ENCODE peak calls at places on chromosomes 16 and 17, in seven cellular contexts. U is ovary, B is tibial nerve, R is HepG2, G is upper lobe of left lung, K is suprapubic skin, Y is transverse colon. D is an unnamed sample.

GRCh38 chr17:16282522-16282921 is 65.5 kb downstream of the PIGL start:
- DNase-seq in U (no peak), B (no peak), R (no peak), G (no peak), K (no peak), Y (no peak), D (no peak)

GRCh38 chr17:10702574-10702973 is 5.2 kb downstream of the ADPRM start:
- DNase-seq in U (no peak), B (no peak), R (no peak), G (no peak), K (no peak), Y (no peak), D (no peak)

GRCh38 chr17:77619326-77619725 is 339.2 kb upstream of the TNRC6C start:
- DNase-seq in U (no peak), B (no peak), R (no peak), G (no peak), K (no peak), Y (no peak), D (no peak)

GRCh38 chr17:50213026-50214015 is 11.9 kb upstream of the COL1A1 start:
- DNase-seq in U (peak), B (no peak), R (peak), G (no peak), K (no peak), Y (no peak), D (peak)

GRCh38 chr16:82072313-82072712 is 37.3 kb downstream of the HSD17B2 start:
- DNase-seq in U (no peak), B (no peak), R (no peak), G (no peak), K (no peak), Y (no peak), D (no peak)

GRCh38 chr17:15782809-15783208 is 50.7 kb downstream of the TBC1D26 start:
- DNase-seq in U (peak), B (peak), R (no peak), G (peak), K (no peak), Y (peak), D (no peak)

GRCh38 chr17:38476549-38476948 is 48.3 kb downstream of the ARHGAP23 start:
- DNase-seq in U (no peak), B (no peak), R (no peak), G (no peak), K (no peak), Y (no peak), D (no peak)

GRCh38 chr17:10151667-10152496 is 46.5 kb downstream of the GAS7 start:
- DNase-seq in U (no peak), B (peak), R (no peak), G (peak), K (no peak), Y (peak), D (no peak)

GRCh38 chr16:81873843-81874752 is 95.0 kb downstream of the PLCG2 start:
- DNase-seq in U (no peak), B (peak), R (peak), G (peak), K (no peak), Y (peak), D (peak)

GRCh38 chr17:49551221-49552069 is 24.2 kb upstream of the NXPH3 start:
- DNase-seq in U (no peak), B (no peak), R (no peak), G (no peak), K (peak), Y (no peak), D (no peak)

GRCh38 chr17:70636517-70637133 is 467.3 kb downstream of the KCNJ2 start:
- DNase-seq in U (no peak), B (peak), R (peak), G (no peak), K (no peak), Y (no peak), D (peak)

GRCh38 chr17:67056746-67057490 is 12.6 kb downstream of the CACNG1 start:
- DNase-seq in U (no peak), B (no peak), R (no peak), G (no peak), K (peak), Y (no peak), D (no peak)

GRCh38 chr17:81523139-81524062 is 4.8 kb upstream of the FSCN2 start:
- DNase-seq in U (no peak), B (no peak), R (peak), G (no peak), K (no peak), Y (no peak), D (peak)
- TF ChIP-seq EP300 in U (no peak), B (no peak), R (no peak), G (no peak), K (no peak), Y (no peak), D (no peak)

GRCh38 chr16:48603647-48604376 is 6.2 kb downstream of the N4BP1 start:
- DNase-seq in U (no peak), B (no peak), R (no peak), G (no peak), K (no peak), Y (peak), D (no peak)

GRCh38 chr16:48608452-48608851 is 1.5 kb downstream of the N4BP1 start:
- DNase-seq in U (no peak), B (no peak), R (no peak), G (no peak), K (no peak), Y (no peak), D (no peak)

GRCh38 chr16:48602357-48603014 is 7.5 kb downstream of the N4BP1 start:
- DNase-seq in U (no peak), B (no peak), R (no peak), G (no peak), K (no peak), Y (no peak), D (no peak)

GRCh38 chr16:48607056-48607825 is 2.7 kb downstream of the N4BP1 start:
- DNase-seq in U (no peak), B (no peak), R (no peak), G (peak), K (no peak), Y (peak), D (no peak)

DNA sequence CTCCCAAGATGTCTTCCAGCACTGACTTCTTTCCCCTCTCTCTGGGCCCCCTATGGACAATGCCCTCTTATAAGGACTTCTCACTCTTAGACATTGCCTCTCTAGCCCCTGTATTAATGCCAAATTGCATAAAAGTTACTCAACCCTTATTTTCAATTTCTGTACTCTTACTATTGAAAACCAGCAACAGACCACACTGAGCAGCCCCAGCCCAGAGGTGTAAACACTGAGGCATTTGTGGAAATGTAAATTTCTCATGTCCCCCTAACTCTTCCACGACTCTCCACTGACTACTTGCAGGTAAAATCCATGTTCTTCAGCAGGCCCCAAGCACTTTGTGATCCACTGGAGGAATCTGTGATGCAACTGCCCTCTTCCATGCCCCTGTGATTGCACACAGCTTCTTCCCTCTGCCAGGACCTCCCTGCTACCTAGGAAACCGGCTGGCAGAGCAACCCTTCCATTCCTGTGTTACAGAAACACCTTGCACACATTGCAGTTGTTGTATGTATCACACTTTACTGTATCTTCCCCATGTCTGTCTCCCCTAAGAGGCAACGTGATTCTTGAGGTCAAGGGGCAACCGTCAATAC is 4.4 kb downstream of the N4BP1 start:
- DNase-seq in U (no peak), B (no peak), R (no peak), G (peak), K (no peak), Y (no peak), D (no peak)
- H3K4me3 ChIP-seq in U (no peak), B (no peak), R (no peak), G (no peak), K (no peak), Y (no peak), D (no peak)

GRCh38 chr16:89828199-89828869 is at the start of gene SPIRE2:
- DNase-seq in U (peak), B (peak), R (no peak), G (peak), K (no peak), Y (peak), D (peak)
- TF ChIP-seq EP300 in U (no peak), B (no peak), R (no peak), G (no peak), K (no peak), Y (no peak), D (no peak)

DNA sequence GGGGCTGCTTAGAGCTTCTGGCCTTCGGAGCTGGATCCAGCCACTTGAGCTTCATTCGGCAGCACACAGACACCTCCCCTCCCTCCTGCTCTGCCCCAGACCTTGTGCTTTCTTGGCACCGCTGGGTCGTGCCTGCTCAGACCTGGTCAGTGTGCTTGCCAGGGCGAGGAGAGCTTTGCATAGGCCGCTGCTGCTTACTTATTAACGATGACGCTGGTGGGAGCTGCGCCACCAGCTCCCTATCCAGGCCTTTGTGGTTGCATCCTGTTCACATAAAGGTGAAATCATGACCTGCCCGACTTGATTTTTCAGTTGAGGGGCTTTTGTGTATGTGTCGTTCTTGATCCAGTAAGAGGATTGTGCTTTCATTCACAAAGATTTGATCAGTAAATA is 101.1 kb downstream of the MSI2 start:
- DNase-seq in U (peak), B (no peak), R (no peak), G (peak), K (no peak), Y (peak), D (no peak)
- H3K4me3 ChIP-seq in U (no peak), B (no peak), R (no peak), G (peak), K (no peak), Y (no peak), D (no peak)

GRCh38 chr17:74443516-74444296 is 11.8 kb downstream of the GPRC5C start:
- DNase-seq in U (peak), B (no peak), R (no peak), G (no peak), K (no peak), Y (peak), D (no peak)

GRCh38 chr17:74442291-74442669 is 10.4 kb downstream of the GPRC5C start:
- DNase-seq in U (no peak), B (no peak), R (no peak), G (no peak), K (no peak), Y (no peak), D (no peak)

GRCh38 chr17:74441537-74441936 is 9.6 kb downstream of the GPRC5C start:
- DNase-seq in U (no peak), B (no peak), R (no peak), G (no peak), K (no peak), Y (no peak), D (no peak)

GRCh38 chr17:74444406-74444805 is 12.5 kb downstream of the GPRC5C start:
- DNase-seq in U (peak), B (peak), R (no peak), G (peak), K (no peak), Y (no peak), D (no peak)

DNA sequence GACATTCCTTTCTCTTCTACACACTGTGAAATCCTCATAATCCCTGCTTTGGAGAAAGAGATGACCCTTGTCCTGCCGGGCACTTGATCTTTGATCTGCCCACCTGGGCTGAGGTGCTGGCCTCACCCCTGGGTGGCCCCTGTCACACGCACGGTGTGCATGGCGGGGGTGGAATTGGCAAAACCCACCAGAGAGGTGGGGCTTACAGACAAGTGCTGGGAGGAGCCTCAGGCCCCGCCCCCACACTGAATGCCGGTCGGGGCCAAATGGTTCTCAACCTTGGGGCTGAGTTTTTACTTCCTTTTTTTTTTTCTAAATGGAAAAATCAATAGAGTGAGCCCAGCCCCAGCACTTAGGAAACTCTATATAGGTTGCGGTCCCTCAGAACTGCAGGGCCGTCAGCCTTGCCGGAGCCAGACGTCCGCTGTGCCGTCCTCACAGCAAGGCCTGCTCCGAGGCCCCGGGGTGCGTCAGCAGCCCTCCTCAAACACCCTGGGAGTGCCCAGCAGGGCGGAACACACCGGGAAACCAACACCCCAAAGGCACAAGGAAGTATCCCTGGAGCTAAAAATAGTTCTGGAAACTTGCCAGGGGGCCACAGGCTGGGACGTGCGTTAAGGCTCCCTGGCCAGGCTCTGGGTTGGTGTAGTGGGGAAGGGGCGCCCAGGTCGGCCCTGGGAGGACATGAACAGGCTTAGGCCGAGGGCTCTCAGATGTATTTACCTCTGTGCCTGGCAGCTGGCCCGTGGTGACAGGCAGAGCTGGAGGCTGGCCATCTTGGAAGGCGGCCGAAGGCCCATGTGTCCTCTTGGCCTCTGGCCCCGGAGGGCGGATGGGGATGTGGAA is 11.0 kb downstream of the GPRC5C start:
- DNase-seq in U (peak), B (peak), R (peak), G (peak), K (peak), Y (peak), D (peak)
- TF ChIP-seq EP300 in U (peak), B (peak), R (peak), G (no peak), K (no peak), Y (no peak), D (no peak)

GRCh38 chr16:49093939-49094338 is 187.7 kb downstream of the CBLN1 start:
- DNase-seq in U (no peak), B (no peak), R (no peak), G (no peak), K (no peak), Y (no peak), D (no peak)
- H3K4me3 ChIP-seq in U (no peak), B (no peak), R (no peak), G (no peak), K (no peak), Y (no peak), D (no peak)

GRCh38 chr17:76264425-76264754 is 758 bp upstream of the UBALD2 start:
- DNase-seq in U (no peak), B (no peak), R (no peak), G (no peak), K (no peak), Y (no peak), D (no peak)

GRCh38 chr17:76265624-76266243 is 586 bp downstream of the UBALD2 start:
- DNase-seq in U (peak), B (no peak), R (no peak), G (peak), K (no peak), Y (peak), D (peak)

GRCh38 chr17:76263896-76264295 is 1.3 kb upstream of the UBALD2 start:
- DNase-seq in U (no peak), B (no peak), R (no peak), G (no peak), K (no peak), Y (no peak), D (no peak)

GRCh38 chr17:76266244-76266938 is 1.2 kb downstream of the UBALD2 start:
- DNase-seq in U (no peak), B (no peak), R (peak), G (peak), K (no peak), Y (peak), D (no peak)

GRCh38 chr17:76264755-76265623 is at the start of gene UBALD2:
- DNase-seq in U (peak), B (peak), R (peak), G (peak), K (peak), Y (peak), D (peak)
- TF ChIP-seq EP300 in U (no peak), B (peak), R (peak), G (no peak), K (no peak), Y (no peak), D (peak)

DNA sequence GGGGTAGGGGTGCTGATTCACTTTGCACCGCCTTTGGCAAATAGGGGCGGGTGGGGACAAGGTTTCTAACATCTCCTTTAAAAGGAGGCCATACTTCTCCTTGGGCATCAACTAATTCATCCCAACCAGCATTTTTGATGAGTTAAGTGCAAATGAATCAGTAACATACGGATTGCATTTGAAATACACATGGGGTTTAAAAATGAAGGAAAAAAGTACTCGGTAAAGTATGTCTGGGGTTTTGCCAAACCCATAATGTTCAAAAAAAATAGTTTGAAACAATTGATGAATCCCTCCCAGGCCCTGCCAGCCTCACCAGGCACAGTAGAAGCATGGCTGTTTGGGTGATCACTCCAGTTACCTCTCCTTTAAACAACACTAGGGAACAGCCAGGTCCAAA is 107.1 kb downstream of the ANKFN1 start:
- DNase-seq in U (no peak), B (no peak), R (no peak), G (no peak), K (no peak), Y (no peak), D (no peak)
- H3K4me3 ChIP-seq in U (no peak), B (no peak), R (no peak), G (no peak), K (no peak), Y (no peak), D (no peak)

GRCh38 chr17:79568661-79569060 is 42.2 kb downstream of the RBFOX3 start:
- DNase-seq in U (no peak), B (no peak), R (no peak), G (no peak), K (no peak), Y (no peak), D (no peak)
- TF ChIP-seq EP300 in U (no peak), B (no peak), R (no peak), G (no peak), K (no peak), Y (no peak), D (no peak)

D was measured in K562.